ENCODE peak calls at places on chromosomes 7 and 10, in five cellular contexts. D is AG04450; T is bronchial epithelial cell; P is CD8-positive, alpha-beta T cell; G is epithelial cell of esophagus. S is an unnamed sample.

GRCh38 chr7:22696672-22697071 is 30.3 kb upstream of the IL6 start:
- DNase-seq in D (no peak), T (peak), G (peak), P (no peak), S (no peak)

GRCh38 chr10:133009218-133009954 is 67.0 kb upstream of the CFAP46 start:
- DNase-seq in G (no peak), T (no peak), P (no peak), D (no peak), S (no peak)

GRCh38 chr7:130943336-130943901 is 209.4 kb upstream of the KLF14 start:
- DNase-seq in P (no peak), T (peak), G (peak), D (peak), S (no peak)

GRCh38 chr10:45235823-45236222 is 79.6 kb downstream of the OR13A1 start:
- DNase-seq in D (no peak), G (peak), P (no peak), T (peak), S (no peak)

GRCh38 chr10:103278862-103279298 is 1.9 kb downstream of the INA start:
- DNase-seq in P (no peak), T (peak), G (peak), D (no peak), S (peak)

GRCh38 chr10:9209105-9209798 is 1154.8 kb downstream of the GATA3 start:
- DNase-seq in D (peak), P (peak), G (peak), T (peak), S (peak)

GRCh38 chr10:91409869-91410637 is at the start of gene HECTD2:
- DNase-seq in D (no peak), T (peak), G (peak), P (peak), S (peak)

GRCh38 chr10:88831709-88832108 is 19.9 kb downstream of the ANKRD22 start:
- DNase-seq in P (peak), D (no peak), T (peak), G (peak), S (peak)

GRCh38 chr10:132448248-132448731 is 51.3 kb downstream of the PWWP2B start:
- DNase-seq in D (no peak), T (peak), G (peak), P (peak), S (peak)

GRCh38 chr7:99457050-99457645 is 8.8 kb downstream of the ATP5MF start:
- DNase-seq in P (no peak), T (no peak), D (no peak), G (no peak), S (no peak)

GRCh38 chr7:47982610-47983009 is 3.2 kb upstream of the HUS1 start:
- DNase-seq in G (peak), T (no peak), P (no peak), D (no peak), S (no peak)

GRCh38 chr10:117768333-117769045 is 225.9 kb downstream of the EMX2 start:
- DNase-seq in D (no peak), G (no peak), T (no peak), P (no peak), S (no peak)

GRCh38 chr10:69685802-69686585 is 55.9 kb downstream of the FAM241B start:
- DNase-seq in G (peak), T (peak), P (no peak), D (no peak), S (no peak)

GRCh38 chr7:128032605-128033235 is 1.5 kb upstream of the LRRC4 start:
- DNase-seq in D (no peak), P (no peak), G (no peak), T (no peak), S (no peak)

GRCh38 chr10:47354162-47354561 is 6.0 kb downstream of the RBP3 start:
- DNase-seq in D (no peak), T (no peak), G (no peak), P (no peak), S (no peak)

S was measured in activated T-helper 1 cell treated with anti-CD3 and anti-CD28 coated beads, Interleukin-12 subunit alpha, Interleukin-12 subunit beta, Interleukin-2, Interleukin-4 antibody, amounts not matched to agents 30 ng/mL and 10 ng/mL and 1 ng/mL, durations not matched to agents 14 hours and 24 hours and 36 hours.